ENCODE peak calls at places on chromosome 16, in four cellular contexts. G is uterus, E is H9, O is IMR-90. R is an unnamed sample.

GRCh38 chr16:21646091-21646490 is 6.3 kb downstream of the IGSF6 start:
- DNase-seq in E (no peak), O (no peak), G (no peak), R (no peak)

GRCh38 chr16:75860654-75861053 is 134.4 kb upstream of the CPHXL start:
- DNase-seq in G (no peak), E (no peak), O (no peak), R (peak)

GRCh38 chr16:27251561-27252205 is 16.9 kb downstream of the NSMCE1 start:
- DNase-seq in O (no peak), E (peak), G (no peak), R (no peak)

GRCh38 chr16:81910366-81910885 is 100.8 kb downstream of the SDR42E1 start:
- DNase-seq in E (no peak), G (no peak), O (no peak), R (no peak)

GRCh38 chr16:969508-970378 is 1.0 kb downstream of the LMF1 start:
- DNase-seq in E (no peak), O (peak), G (no peak), R (peak)

GRCh38 chr16:8568231-8568617 is 22.1 kb downstream of the TMEM114 start:
- DNase-seq in O (peak), E (no peak), G (no peak), R (no peak)

GRCh38 chr16:78106659-78107058 is 7.2 kb downstream of the WWOX start:
- DNase-seq in G (no peak), O (no peak), E (no peak), R (no peak)

GRCh38 chr16:81497690-81498089 is 53.1 kb downstream of the CMIP start:
- DNase-seq in E (no peak), O (no peak), G (no peak), R (no peak)

GRCh38 chr16:57821149-57821971 is 19.1 kb upstream of the KIFC3 start:
- DNase-seq in G (no peak), O (no peak), E (no peak), R (no peak)

GRCh38 chr16:86059253-86060171 is 160.6 kb downstream of the IRF8 start:
- DNase-seq in G (peak), O (peak), E (no peak), R (peak)

GRCh38 chr16:88288303-88288702 is 94.5 kb upstream of the ZNF469 start:
- DNase-seq in O (no peak), G (no peak), E (no peak), R (no peak)

GRCh38 chr16:78259883-78260282 is 160.4 kb downstream of the WWOX start:
- DNase-seq in O (no peak), G (no peak), E (no peak), R (no peak)

GRCh38 chr16:79391395-79391794 is 209.1 kb downstream of the MAF start:
- DNase-seq in O (no peak), E (no peak), G (no peak), R (no peak)

GRCh38 chr16:84965428-84966149 is 45.7 kb downstream of the ZDHHC7 start:
- DNase-seq in O (no peak), G (no peak), E (no peak), R (no peak)

GRCh38 chr16:17367932-17368331 is 102.8 kb downstream of the XYLT1 start:
- DNase-seq in G (no peak), O (peak), E (peak), R (peak)

GRCh38 chr16:74837056-74837455 is 62.4 kb upstream of the FA2H start:
- DNase-seq in E (no peak), G (no peak), O (no peak), R (no peak)

GRCh38 chr16:23494188-23494587 is 16.1 kb downstream of the GGA2 start:
- DNase-seq in O (no peak), G (no peak), E (no peak), R (no peak)
- H3K27ac ChIP-seq in O (no peak), G (no peak), E (no peak), R (no peak)

GRCh38 chr16:48497932-48498760 is 111.8 kb downstream of the N4BP1 start:
- DNase-seq in E (no peak), O (no peak), G (peak), R (no peak)
- H3K27ac ChIP-seq in E (no peak), O (peak), G (peak), R (peak)

GRCh38 chr16:67561501-67561823 is 864 bp upstream of the CTCF start:
- DNase-seq in G (no peak), E (no peak), O (no peak), R (no peak)
- H3K27ac ChIP-seq in G (peak), E (no peak), O (peak), R (peak)

GRCh38 chr16:23948949-23949392 is 113.2 kb downstream of the PRKCB start:
- DNase-seq in G (no peak), O (no peak), E (no peak), R (no peak)
- H3K27ac ChIP-seq in G (no peak), O (no peak), E (no peak), R (no peak)

GRCh38 chr16:89534147-89534788 is 26.1 kb downstream of the SPG7 start:
- DNase-seq in O (no peak), G (no peak), E (no peak), R (no peak)
- H3K27ac ChIP-seq in O (no peak), G (no peak), E (no peak), R (no peak)

GRCh38 chr16:66667944-66668343 is 28.6 kb downstream of the CMTM4 start:
- DNase-seq in E (no peak), G (no peak), O (no peak), R (no peak)

GRCh38 chr16:66670691-66671090 is 25.9 kb downstream of the CMTM4 start:
- DNase-seq in O (no peak), E (no peak), G (no peak), R (no peak)

GRCh38 chr16:66673691-66674090 is 22.9 kb downstream of the CMTM4 start:
- DNase-seq in G (no peak), O (no peak), E (no peak), R (no peak)

DNA sequence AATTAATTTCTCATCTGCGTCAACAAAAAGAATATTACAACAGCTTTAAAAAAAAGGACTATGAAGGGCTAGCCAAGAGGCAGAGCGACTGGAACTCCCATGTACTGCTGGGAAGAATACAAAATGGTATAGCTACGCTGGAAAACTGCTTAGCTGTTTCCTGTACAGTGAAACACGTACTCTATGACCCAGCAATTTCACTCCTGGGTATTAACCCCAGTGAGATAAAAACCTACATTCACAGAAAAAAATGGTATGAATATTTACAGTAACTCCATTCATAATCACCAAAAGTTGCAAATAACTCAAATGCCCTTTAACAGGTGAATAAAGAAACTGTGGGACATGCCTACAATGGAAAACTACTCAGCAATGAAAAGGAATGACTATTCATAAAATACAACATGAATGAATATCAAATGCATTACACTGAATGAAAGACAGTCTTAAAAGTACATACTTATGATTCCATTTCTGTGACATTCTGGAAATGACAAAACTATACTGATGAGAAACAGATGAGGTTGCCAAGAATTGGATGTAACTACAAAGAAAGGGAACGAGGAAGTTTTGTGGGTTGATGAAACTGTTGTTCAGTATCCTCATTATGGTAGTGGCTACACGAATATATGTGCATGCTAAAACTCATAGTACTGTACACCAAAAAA is 27.6 kb downstream of the CMTM4 start:
- DNase-seq in O (peak), G (no peak), E (no peak), R (no peak)
- H3K27ac ChIP-seq in O (no peak), G (no peak), E (no peak), R (no peak)